ENCODE peak calls at places on chromosomes 7 and 10, in seven cellular contexts. One of them, this sample, is unnamed.

GRCh38 chr7:71753959-71754652 is 622.2 kb downstream of the GALNT17 start:
- DNase-seq in endodermal cell: no peak
- DNase-seq in A549: no peak
- DNase-seq in OCI-LY7: no peak
- DNase-seq in AG09309: no peak
- DNase-seq in GM06990: no peak
- DNase-seq in pancreas: no peak
- DNase-seq in this sample: no peak

GRCh38 chr7:25014735-25015134 is 34.8 kb upstream of the OSBPL3 start:
- DNase-seq in AG09309: peak; percentile 89
- DNase-seq in endodermal cell: no peak
- DNase-seq in A549: peak; percentile 16
- DNase-seq in GM06990: no peak
- DNase-seq in pancreas: no peak
- DNase-seq in OCI-LY7: no peak
- DNase-seq in this sample: no peak

GRCh38 chr10:86792768-86793167 is 36.3 kb downstream of the BMPR1A start:
- DNase-seq in AG09309: no peak
- DNase-seq in GM06990: no peak
- DNase-seq in A549: no peak
- DNase-seq in pancreas: no peak
- DNase-seq in OCI-LY7: no peak
- DNase-seq in endodermal cell: no peak
- DNase-seq in this sample: no peak

GRCh38 chr7:110774066-110774465 is 316.9 kb upstream of the LRRN3 start:
- DNase-seq in A549: no peak
- DNase-seq in endodermal cell: no peak
- DNase-seq in GM06990: no peak
- DNase-seq in pancreas: no peak
- DNase-seq in AG09309: no peak
- DNase-seq in OCI-LY7: no peak
- DNase-seq in this sample: no peak

GRCh38 chr7:74174606-74175082 is 488 bp downstream of the EIF4H start:
- DNase-seq in OCI-LY7: peak; percentile 59
- DNase-seq in pancreas: peak; percentile 43
- DNase-seq in A549: peak; percentile 45
- DNase-seq in AG09309: peak; percentile 4
- DNase-seq in GM06990: no peak
- DNase-seq in endodermal cell: peak; percentile 72
- DNase-seq in this sample: no peak

GRCh38 chr7:27068316-27068715 is 27.5 kb downstream of the HOXA1 start:
- DNase-seq in A549: no peak
- DNase-seq in endodermal cell: no peak
- DNase-seq in pancreas: no peak
- DNase-seq in AG09309: no peak
- DNase-seq in GM06990: no peak
- DNase-seq in OCI-LY7: no peak
- DNase-seq in this sample: no peak

GRCh38 chr10:124530816-124531215 is 69.2 kb downstream of the LHPP start:
- DNase-seq in AG09309: no peak
- DNase-seq in GM06990: no peak
- DNase-seq in endodermal cell: no peak
- DNase-seq in pancreas: no peak
- DNase-seq in OCI-LY7: no peak
- DNase-seq in A549: no peak
- DNase-seq in this sample: no peak

GRCh38 chr10:24479806-24480205 is 243.9 kb downstream of the ARHGAP21 start:
- DNase-seq in endodermal cell: no peak
- DNase-seq in pancreas: no peak
- DNase-seq in AG09309: no peak
- DNase-seq in OCI-LY7: no peak
- DNase-seq in GM06990: no peak
- DNase-seq in A549: no peak
- DNase-seq in this sample: no peak

GRCh38 chr7:23687011-23687410 is 7.0 kb downstream of the FAM221A start:
- DNase-seq in AG09309: no peak
- DNase-seq in endodermal cell: no peak
- DNase-seq in OCI-LY7: no peak
- DNase-seq in pancreas: peak; percentile 81
- DNase-seq in A549: no peak
- DNase-seq in GM06990: no peak
- DNase-seq in this sample: no peak

GRCh38 chr10:57689898-57690297 is 577.8 kb downstream of the IPMK start:
- DNase-seq in endodermal cell: no peak
- DNase-seq in AG09309: no peak
- DNase-seq in A549: no peak
- DNase-seq in pancreas: no peak
- DNase-seq in GM06990: no peak
- DNase-seq in OCI-LY7: no peak
- DNase-seq in this sample: no peak

GRCh38 chr10:30752481-30752881 is 122.9 kb upstream of the LYZL2 start:
- DNase-seq in pancreas: no peak
- DNase-seq in A549: no peak
- DNase-seq in endodermal cell: no peak
- DNase-seq in GM06990: no peak
- DNase-seq in OCI-LY7: no peak
- DNase-seq in AG09309: no peak
- DNase-seq in this sample: no peak

GRCh38 chr7:158676171-158676840 is 28.3 kb downstream of the NCAPG2 start:
- DNase-seq in endodermal cell: no peak
- DNase-seq in A549: no peak
- DNase-seq in AG09309: no peak
- DNase-seq in OCI-LY7: no peak
- DNase-seq in pancreas: no peak
- DNase-seq in GM06990: no peak
- DNase-seq in this sample: no peak

GRCh38 chr7:85927226-85927625 is 716.5 kb upstream of the GRM3 start:
- DNase-seq in AG09309: no peak
- DNase-seq in OCI-LY7: no peak
- DNase-seq in GM06990: no peak
- DNase-seq in pancreas: no peak
- DNase-seq in A549: no peak
- DNase-seq in endodermal cell: no peak
- DNase-seq in this sample: no peak

GRCh38 chr10:77889277-77889903 is 37.2 kb downstream of the DLG5 start:
- DNase-seq in A549: no peak
- DNase-seq in GM06990: no peak
- DNase-seq in OCI-LY7: no peak
- DNase-seq in pancreas: peak; percentile 85
- DNase-seq in endodermal cell: peak; percentile 93
- DNase-seq in AG09309: no peak
- DNase-seq in this sample: no peak

GRCh38 chr7:76086070-76086469 is 38.2 kb downstream of the MDH2 start:
- DNase-seq in endodermal cell: no peak
- DNase-seq in GM06990: no peak
- DNase-seq in pancreas: no peak
- DNase-seq in AG09309: no peak
- DNase-seq in A549: no peak
- DNase-seq in OCI-LY7: no peak
- DNase-seq in this sample: no peak

GRCh38 chr7:51617691-51618090 is 301.1 kb upstream of the COBL start:
- DNase-seq in OCI-LY7: no peak
- DNase-seq in endodermal cell: no peak
- DNase-seq in AG09309: no peak
- DNase-seq in GM06990: no peak
- DNase-seq in A549: no peak
- DNase-seq in pancreas: no peak
- DNase-seq in this sample: no peak

GRCh38 chr10:59362184-59362966 is at the start of gene FAM13C:
- DNase-seq in A549: peak; percentile 22
- DNase-seq in AG09309: no peak
- DNase-seq in endodermal cell: peak; percentile 94
- DNase-seq in GM06990: peak; percentile 9
- DNase-seq in OCI-LY7: no peak
- DNase-seq in pancreas: peak; percentile 70
- DNase-seq in this sample: no peak

GRCh38 chr7:129950191-129950940 is 2.4 kb downstream of the UBE2H start:
- DNase-seq in OCI-LY7: peak; percentile 23
- DNase-seq in pancreas: no peak
- DNase-seq in endodermal cell: no peak
- DNase-seq in GM06990: peak; percentile 80
- DNase-seq in A549: no peak
- DNase-seq in AG09309: no peak
- DNase-seq in this sample: peak; percentile 73

DNA sequence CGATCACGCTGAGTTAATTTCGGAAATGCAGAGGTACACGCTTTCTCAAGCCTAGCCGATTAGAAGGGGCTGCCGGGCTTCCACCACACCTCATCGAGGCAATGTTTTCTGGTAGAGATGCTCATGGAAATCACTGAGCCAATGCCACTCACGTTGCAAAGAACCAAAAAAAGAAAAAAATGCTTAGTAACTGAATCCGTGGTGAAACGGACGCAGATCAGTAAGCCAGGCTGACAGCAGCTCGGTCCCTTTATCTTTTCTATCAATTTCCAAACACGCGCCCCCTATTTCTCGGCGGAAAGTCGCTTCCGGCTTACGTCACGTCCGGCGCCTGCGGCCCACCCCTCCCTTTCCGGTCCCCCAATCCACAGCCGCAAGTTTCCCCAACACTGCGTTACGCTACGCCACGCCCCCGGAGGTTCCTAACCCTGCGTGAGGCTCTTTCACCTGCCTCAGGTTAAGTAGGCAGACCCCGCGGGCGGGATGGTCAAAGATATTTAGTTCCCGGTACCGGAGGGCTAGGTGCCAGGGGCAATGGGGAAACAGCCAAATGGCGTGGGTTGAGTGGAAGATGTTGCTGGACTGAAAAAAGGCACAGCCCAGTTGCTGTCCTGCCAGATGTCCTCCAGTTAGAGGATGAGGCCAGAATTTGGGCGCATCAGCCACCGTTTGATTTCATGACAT is at the start of gene NSUN6:
- DNase-seq in OCI-LY7: peak; percentile 91
- DNase-seq in pancreas: peak; percentile 93
- DNase-seq in endodermal cell: peak; percentile 95
- DNase-seq in GM06990: peak; percentile 91
- DNase-seq in A549: peak; percentile 90
- DNase-seq in AG09309: no peak
- DNase-seq in this sample: peak; percentile 77
- TF ChIP-seq CTCF in OCI-LY7: no peak
- TF ChIP-seq CTCF in pancreas: no peak
- TF ChIP-seq CTCF in endodermal cell: peak; percentile 31
- TF ChIP-seq CTCF in GM06990: no peak
- TF ChIP-seq CTCF in A549: no peak
- TF ChIP-seq CTCF in AG09309: peak; percentile 14
- TF ChIP-seq CTCF in this sample: no peak

DNA sequence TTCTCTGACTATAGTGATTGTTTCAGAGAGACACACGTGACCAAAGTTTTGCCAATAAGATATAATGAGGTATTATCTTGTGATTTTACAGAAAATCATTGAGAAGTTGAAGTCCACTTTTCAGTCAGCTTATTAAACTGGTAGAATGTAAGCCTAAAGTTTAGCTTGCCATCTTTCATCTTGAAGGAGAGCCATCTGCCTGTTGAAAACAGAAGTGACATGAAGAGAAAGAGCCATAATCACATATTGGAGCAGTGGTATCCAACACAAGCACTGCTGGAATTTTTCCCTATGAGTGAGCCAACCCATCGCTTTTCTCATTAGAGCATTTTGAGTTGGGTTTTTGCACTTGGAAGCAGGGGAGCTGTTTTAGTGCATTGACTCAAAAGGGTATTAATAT is 117.6 kb upstream of the FERD3L start:
- DNase-seq in GM06990: no peak
- DNase-seq in OCI-LY7: no peak
- DNase-seq in A549: no peak
- DNase-seq in endodermal cell: no peak
- DNase-seq in pancreas: no peak
- DNase-seq in AG09309: no peak
- DNase-seq in this sample: no peak
- TF ChIP-seq CTCF in GM06990: no peak
- TF ChIP-seq CTCF in OCI-LY7: no peak
- TF ChIP-seq CTCF in A549: no peak
- TF ChIP-seq CTCF in endodermal cell: peak; percentile 24
- TF ChIP-seq CTCF in pancreas: no peak
- TF ChIP-seq CTCF in AG09309: no peak
- TF ChIP-seq CTCF in this sample: no peak

DNA sequence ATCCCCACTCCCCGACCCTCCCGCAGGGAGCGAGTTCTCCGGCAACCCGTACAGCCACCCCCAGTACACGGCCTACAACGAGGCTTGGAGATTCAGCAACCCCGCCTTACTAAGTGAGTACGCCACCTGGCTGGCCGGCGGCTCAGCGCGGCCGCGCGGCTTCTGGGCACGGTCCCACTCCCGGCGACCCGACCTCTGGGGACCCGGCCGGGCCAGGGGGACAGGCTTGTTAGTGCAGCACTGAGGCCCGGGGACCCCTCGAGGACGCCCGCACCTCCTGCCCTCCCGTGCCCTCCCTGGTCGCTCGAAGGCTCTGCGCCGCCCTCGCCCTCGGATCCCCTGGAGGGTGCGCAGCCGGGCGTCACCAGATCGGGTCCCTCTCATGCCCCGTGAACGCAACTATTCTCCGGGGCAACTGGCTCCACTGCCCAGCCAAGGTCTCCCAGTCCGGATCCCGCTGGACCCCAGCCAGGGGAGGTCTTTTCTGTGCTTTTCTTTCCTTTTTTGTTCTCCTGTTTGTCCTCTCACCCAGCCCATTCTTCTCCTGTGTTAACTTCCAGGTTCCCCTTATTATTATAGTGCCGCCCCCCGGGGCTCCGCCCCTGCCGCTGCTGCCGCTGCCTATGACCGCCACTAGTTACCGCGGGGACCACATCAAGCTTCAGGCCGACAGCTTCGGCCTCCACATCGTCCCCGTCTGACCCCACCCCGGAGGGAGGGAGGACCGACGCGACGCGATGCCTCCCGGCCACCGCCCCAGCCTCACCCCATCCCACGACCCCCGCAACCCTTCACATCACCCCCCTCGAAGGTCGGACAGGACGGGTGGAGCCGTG is 81.8 kb downstream of the PAX2 start:
- DNase-seq in OCI-LY7: no peak
- DNase-seq in GM06990: peak; percentile 29
- DNase-seq in pancreas: peak; percentile 64
- DNase-seq in endodermal cell: peak; percentile 84
- DNase-seq in AG09309: no peak
- DNase-seq in A549: peak; percentile 46
- DNase-seq in this sample: peak; percentile 79
- TF ChIP-seq CTCF in OCI-LY7: peak; percentile 15
- TF ChIP-seq CTCF in GM06990: peak; percentile 37
- TF ChIP-seq CTCF in pancreas: peak; percentile 21
- TF ChIP-seq CTCF in endodermal cell: peak; percentile 65
- TF ChIP-seq CTCF in AG09309: no peak
- TF ChIP-seq CTCF in A549: peak; percentile 42
- TF ChIP-seq CTCF in this sample: peak; percentile 43

DNA sequence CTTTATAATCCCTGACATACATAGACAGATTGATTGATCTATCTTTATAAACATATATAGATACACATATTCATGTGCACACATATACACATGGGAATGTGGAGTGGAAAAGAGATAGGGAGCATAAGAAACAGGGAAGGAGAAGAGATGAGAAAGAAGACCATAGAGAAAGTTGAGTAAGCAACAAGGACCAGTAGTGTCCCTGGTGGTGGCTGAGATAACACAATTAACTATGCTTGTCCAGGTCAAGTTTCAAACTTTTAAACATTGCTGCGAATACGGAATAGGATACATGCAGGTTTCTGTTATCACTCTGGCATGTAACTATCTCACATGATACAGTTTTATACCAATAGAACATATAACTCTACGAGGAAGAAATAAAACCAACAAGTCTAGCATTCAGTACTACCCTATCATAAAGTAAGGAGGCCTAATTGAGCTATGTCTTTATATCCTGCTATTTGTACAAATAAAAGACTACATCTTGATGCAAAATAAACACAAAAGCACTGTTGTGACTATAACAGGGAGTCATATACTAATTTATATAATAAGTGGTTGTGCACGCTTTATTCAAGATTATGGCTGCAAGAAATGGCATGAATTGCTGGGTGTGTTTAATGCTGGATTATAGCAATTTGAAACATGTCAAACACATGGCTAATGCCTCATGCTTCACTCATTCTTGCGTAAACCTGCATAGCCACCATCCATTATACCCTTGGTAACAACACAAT is 8.0 kb downstream of the FOXP2 start:
- DNase-seq in AG09309: no peak
- DNase-seq in OCI-LY7: no peak
- DNase-seq in A549: no peak
- DNase-seq in endodermal cell: no peak
- DNase-seq in GM06990: no peak
- DNase-seq in pancreas: no peak
- DNase-seq in this sample: no peak
- TF ChIP-seq CTCF in AG09309: peak; percentile 23
- TF ChIP-seq CTCF in OCI-LY7: peak; percentile 26
- TF ChIP-seq CTCF in A549: no peak
- TF ChIP-seq CTCF in endodermal cell: peak; percentile 76
- TF ChIP-seq CTCF in GM06990: peak; percentile 25
- TF ChIP-seq CTCF in pancreas: no peak
- TF ChIP-seq CTCF in this sample: no peak